ENCODE peak calls at places on chromosomes 2 and 18, in six cellular contexts. B is H1, L is GM12891, C is K562, N is HepG2, E is GM12878. M is an unnamed sample.
A peak's percentile ranks its signal among the peaks of the same experiment; 100 is the strongest.

GRCh38 chr2:143787674-143788073 is 658.5 kb downstream of the ARHGAP15 start:
- DNase-seq in C (no peak), L (no peak), E (no peak), B (no peak), N (no peak), M (no peak)

GRCh38 chr2:40016151-40016885 is 237.3 kb upstream of the THUMPD2 start:
- DNase-seq in N (no peak), E (no peak), L (no peak), B (no peak), C (no peak), M (no peak)

GRCh38 chr18:42959528-42959927 is 156.0 kb downstream of the RIT2 start:
- DNase-seq in E (no peak), N (no peak), B (no peak), L (no peak), C (no peak), M (no peak)

GRCh38 chr2:237591379-237591881 is 896 bp upstream of the RAB17 start:
- DNase-seq in C (no peak), B (no peak), N (no peak), L (no peak), E (no peak), M (no peak)

GRCh38 chr2:219308142-219309093 is 783 bp downstream of the PTPRN start:
- DNase-seq in C (peak; percentile 79), E (no peak), N (peak; percentile 41), B (peak; percentile 97), L (peak; percentile 71), M (no peak)

GRCh38 chr2:226414313-226414712 is 385.3 kb downstream of the IRS1 start:
- DNase-seq in L (no peak), N (no peak), C (no peak), B (no peak), E (no peak), M (no peak)

GRCh38 chr2:237353207-237353606 is 60.8 kb downstream of the COL6A3 start:
- DNase-seq in C (no peak), B (no peak), L (no peak), E (no peak), N (no peak), M (no peak)

GRCh38 chr2:197952540-197953202 is 148.3 kb downstream of the PLCL1 start:
- DNase-seq in N (no peak), E (peak; percentile 24), L (no peak), B (no peak), C (no peak), M (no peak)

GRCh38 chr2:163247151-163247872 is 408.7 kb upstream of the KCNH7 start:
- DNase-seq in E (no peak), N (no peak), B (no peak), C (no peak), L (no peak), M (no peak)

GRCh38 chr2:149648282-149649030 is 60.9 kb upstream of the MMADHC start:
- DNase-seq in C (no peak), B (no peak), E (no peak), L (no peak), N (no peak), M (no peak)

GRCh38 chr18:58581265-58581664 is 47.6 kb downstream of the ALPK2 start:
- DNase-seq in B (no peak), L (no peak), N (no peak), E (no peak), C (no peak), M (no peak)

GRCh38 chr2:9781252-9781651 is 62.0 kb upstream of the TAF1B start:
- DNase-seq in L (no peak), E (no peak), C (no peak), N (no peak), B (no peak), M (no peak)

GRCh38 chr2:156538083-156538504 is 101.9 kb downstream of the GPD2 start:
- DNase-seq in B (no peak), L (no peak), C (no peak), N (no peak), E (peak; percentile 53), M (no peak)

GRCh38 chr18:46174317-46175039 is 70.3 kb downstream of the HAUS1 start:
- DNase-seq in L (peak; percentile 45), C (peak; percentile 21), B (peak; percentile 62), E (no peak), N (no peak), M (peak; percentile 46)
- TF ChIP-seq POLR2A in L (peak; percentile 37), C (no peak), B (peak; percentile 5), E (no peak), N (peak; percentile 39), M (peak; percentile 37)

GRCh38 chr2:152050345-152050744 is 48.5 kb downstream of the CACNB4 start:
- DNase-seq in E (no peak), L (no peak), N (no peak), B (no peak), C (no peak), M (no peak)
- TF ChIP-seq POLR2AphosphoS5 in E (no peak), L (no peak), N (no peak), B (no peak), C (no peak), M (no peak)

DNA sequence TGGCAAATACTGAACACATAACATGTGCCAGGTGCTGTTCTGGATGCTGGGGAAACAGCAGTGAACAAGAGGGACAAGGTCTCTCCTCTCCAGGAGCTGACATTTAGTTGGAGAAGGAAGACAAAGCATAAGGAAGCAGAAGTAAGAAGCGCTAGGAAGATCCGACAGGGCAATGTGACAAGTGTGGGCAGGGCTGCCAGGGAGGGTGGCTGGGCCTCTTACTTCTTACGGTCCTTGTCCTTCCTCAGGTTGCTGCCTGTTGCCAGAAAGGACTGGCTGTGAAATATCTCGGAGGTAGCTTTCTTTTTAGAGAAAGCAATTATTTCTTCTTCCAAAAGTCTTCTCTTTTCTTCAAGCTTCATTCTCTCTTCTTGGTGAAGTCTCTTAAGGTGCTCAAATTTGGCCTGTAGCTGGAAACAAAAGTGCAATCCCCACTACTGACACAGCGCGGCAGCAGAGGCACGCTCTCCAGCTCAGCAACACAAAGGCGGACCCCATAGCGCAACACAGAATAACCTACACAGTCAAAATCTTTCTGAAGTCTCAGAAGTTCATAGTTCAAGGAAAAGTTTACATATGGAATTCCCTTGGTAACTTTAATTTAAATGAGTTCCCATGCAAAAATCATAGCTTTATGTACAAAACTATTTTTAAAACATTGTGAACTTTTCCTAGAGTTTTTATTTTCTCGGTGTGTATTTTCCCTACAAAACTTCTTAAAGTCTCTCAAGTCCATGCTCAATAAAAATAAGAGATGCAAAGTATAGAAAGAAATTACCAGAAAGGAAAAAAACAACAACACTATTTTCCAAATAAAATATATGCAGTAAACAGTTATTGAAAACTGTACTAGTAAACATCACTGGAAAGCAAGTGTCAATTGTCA is 67.7 kb downstream of the SEPTIN10 start:
- DNase-seq in B (peak; percentile 81), N (peak; percentile 63), E (peak; percentile 39), L (no peak), C (peak; percentile 57), M (no peak)
- TF ChIP-seq TAF1 in B (no peak), N (no peak), E (no peak), L (no peak), C (no peak), M (no peak)

DNA sequence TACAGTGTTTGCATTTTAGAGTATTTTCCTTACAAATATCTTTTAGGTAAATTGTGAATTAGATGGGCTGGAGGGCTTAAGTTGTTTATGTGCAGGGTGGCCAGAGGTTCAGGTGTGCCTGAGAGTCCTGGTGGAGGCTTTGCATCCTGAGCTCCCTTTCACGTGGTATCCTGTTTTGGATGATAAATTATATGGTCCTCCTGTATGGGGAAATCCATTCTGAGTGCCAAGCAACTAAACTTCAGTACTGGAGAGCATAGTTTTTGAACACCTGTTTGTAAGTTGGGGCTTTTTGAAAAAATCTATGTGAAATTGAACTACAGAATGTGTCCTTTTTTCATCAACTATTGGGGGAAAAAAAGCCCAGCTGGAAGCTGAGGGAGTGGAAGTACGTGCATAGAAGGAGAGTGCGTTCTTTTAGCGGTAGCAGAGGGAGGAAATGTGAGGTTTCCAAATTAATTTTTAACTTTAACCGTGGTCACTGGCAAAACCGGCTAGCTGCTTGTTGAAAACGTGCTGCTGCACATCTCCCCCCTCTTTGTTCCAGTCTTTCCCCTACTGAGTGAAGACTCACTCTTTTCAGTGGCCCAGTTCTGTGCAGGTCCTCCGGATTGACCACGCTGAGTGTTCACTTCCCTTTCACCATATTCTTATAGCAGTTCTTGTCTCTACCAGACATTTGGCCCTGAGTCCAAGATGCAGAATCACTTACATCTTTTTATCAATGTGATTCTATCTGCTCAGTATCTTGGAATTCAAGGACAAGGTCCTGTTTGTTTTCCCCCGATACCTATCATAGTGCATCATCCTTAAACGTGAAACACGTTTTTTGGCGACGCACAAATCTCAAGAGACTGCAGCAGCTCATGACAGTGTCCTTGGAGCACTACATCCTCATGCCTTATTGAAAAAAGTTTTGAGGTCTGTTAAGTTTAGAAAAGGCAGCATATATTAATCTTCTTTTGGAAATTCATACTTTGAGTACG is 15.3 kb downstream of the CNOT11 start:
- DNase-seq in L (no peak), N (no peak), E (peak; percentile 42), B (no peak), C (no peak), M (no peak)
- TF ChIP-seq POLR2A in L (no peak), N (no peak), E (no peak), B (no peak), C (no peak), M (no peak)

GRCh38 chr2:240746671-240747070 is 55.0 kb downstream of the AQP12A start:
- DNase-seq in N (no peak), B (no peak), E (no peak), L (no peak), C (no peak), M (no peak)
- TF ChIP-seq POLR2AphosphoS5 in N (no peak), B (no peak), E (no peak), L (no peak), C (no peak), M (no peak)

GRCh38 chr2:98768765-98769476 is 38.0 kb upstream of the MGAT4A start:
- DNase-seq in B (no peak), C (no peak), L (no peak), N (peak; percentile 88), E (no peak), M (no peak)
- TF ChIP-seq TAF1 in B (no peak), C (no peak), L (no peak), N (no peak), E (no peak), M (no peak)

GRCh38 chr2:86105969-86106945 is at the start of gene PTCD3:
- DNase-seq in B (peak; percentile 88), N (peak; percentile 96), E (peak; percentile 90), C (peak; percentile 85), L (peak; percentile 65), M (peak; percentile 77)
- TF ChIP-seq POLR2A in B (peak; percentile 95), N (peak; percentile 98), E (peak; percentile 99), C (peak; percentile 98), L (peak; percentile 96), M (peak; percentile 96)

GRCh38 chr2:12055219-12055618 is 308.8 kb downstream of the LPIN1 start:
- DNase-seq in B (no peak), N (no peak), C (no peak), E (no peak), L (no peak), M (no peak)

GRCh38 chr2:12048551-12048950 is 302.1 kb downstream of the LPIN1 start:
- DNase-seq in L (no peak), N (no peak), C (no peak), B (peak; percentile 57), E (no peak), M (no peak)

GRCh38 chr2:12050381-12050780 is 303.9 kb downstream of the LPIN1 start:
- DNase-seq in E (no peak), L (no peak), N (peak; percentile 16), C (no peak), B (no peak), M (no peak)

GRCh38 chr2:12052771-12053170 is 306.3 kb downstream of the LPIN1 start:
- DNase-seq in B (no peak), E (no peak), L (no peak), N (no peak), C (no peak), M (no peak)

GRCh38 chr2:12051831-12052230 is 305.4 kb downstream of the LPIN1 start:
- DNase-seq in N (no peak), E (no peak), L (no peak), C (no peak), B (no peak), M (no peak)
- TF ChIP-seq POLR2AphosphoS5 in N (no peak), E (no peak), L (no peak), C (no peak), B (no peak), M (no peak)

M was measured in GM12892.